ENCODE peak calls at places on chromosomes 2 and 18, in six cellular contexts. One of them, this sample, is unnamed.

GRCh38 chr2:150027164-150027563 is 439.6 kb upstream of the MMADHC start:
- DNase-seq in hippocampal formation: no peak
- DNase-seq in SK-N-DZ: no peak
- DNase-seq in neural crest cell: no peak
- DNase-seq in GM10248: no peak
- DNase-seq in activated naive CD4-positive, alpha-beta T cell treated with anti-CD3 and anti-CD28 coated beads, Interleukin-2, amount 50 U/mL, for 72 hours: no peak
- DNase-seq in this sample: no peak

GRCh38 chr2:69742170-69742952 is 427 bp downstream of the ANXA4 start:
- DNase-seq in hippocampal formation: no peak
- DNase-seq in SK-N-DZ: no peak
- DNase-seq in neural crest cell: no peak
- DNase-seq in GM10248: no peak
- DNase-seq in activated naive CD4-positive, alpha-beta T cell treated with anti-CD3 and anti-CD28 coated beads, Interleukin-2, amount 50 U/mL, for 72 hours: no peak
- DNase-seq in this sample: peak; percentile 54

GRCh38 chr2:164816900-164817299 is 24.7 kb downstream of the COBLL1 start:
- DNase-seq in hippocampal formation: no peak
- DNase-seq in SK-N-DZ: no peak
- DNase-seq in neural crest cell: no peak
- DNase-seq in GM10248: no peak
- DNase-seq in activated naive CD4-positive, alpha-beta T cell treated with anti-CD3 and anti-CD28 coated beads, Interleukin-2, amount 50 U/mL, for 72 hours: no peak
- DNase-seq in this sample: no peak

GRCh38 chr2:4995466-4995865 is 696.7 kb upstream of the SOX11 start:
- DNase-seq in hippocampal formation: no peak
- DNase-seq in SK-N-DZ: no peak
- DNase-seq in neural crest cell: no peak
- DNase-seq in GM10248: no peak
- DNase-seq in activated naive CD4-positive, alpha-beta T cell treated with anti-CD3 and anti-CD28 coated beads, Interleukin-2, amount 50 U/mL, for 72 hours: no peak
- DNase-seq in this sample: no peak

GRCh38 chr2:206971805-206972204 is 32.5 kb downstream of the CPO start:
- DNase-seq in hippocampal formation: no peak
- DNase-seq in SK-N-DZ: no peak
- DNase-seq in neural crest cell: no peak
- DNase-seq in GM10248: no peak
- DNase-seq in activated naive CD4-positive, alpha-beta T cell treated with anti-CD3 and anti-CD28 coated beads, Interleukin-2, amount 50 U/mL, for 72 hours: no peak
- DNase-seq in this sample: no peak

GRCh38 chr2:159612255-159612901 is 4.0 kb downstream of the BAZ2B start:
- DNase-seq in hippocampal formation: no peak
- DNase-seq in SK-N-DZ: peak; percentile 78
- DNase-seq in neural crest cell: no peak
- DNase-seq in GM10248: no peak
- DNase-seq in activated naive CD4-positive, alpha-beta T cell treated with anti-CD3 and anti-CD28 coated beads, Interleukin-2, amount 50 U/mL, for 72 hours: no peak
- DNase-seq in this sample: peak; percentile 23

GRCh38 chr2:173979721-173980351 is 14.7 kb upstream of the SP3 start:
- DNase-seq in hippocampal formation: no peak
- DNase-seq in SK-N-DZ: no peak
- DNase-seq in neural crest cell: no peak
- DNase-seq in GM10248: no peak
- DNase-seq in activated naive CD4-positive, alpha-beta T cell treated with anti-CD3 and anti-CD28 coated beads, Interleukin-2, amount 50 U/mL, for 72 hours: no peak
- DNase-seq in this sample: no peak

GRCh38 chr2:69811018-69811417 is 18.4 kb upstream of the GMCL1 start:
- DNase-seq in hippocampal formation: no peak
- DNase-seq in SK-N-DZ: no peak
- DNase-seq in neural crest cell: no peak
- DNase-seq in GM10248: no peak
- DNase-seq in activated naive CD4-positive, alpha-beta T cell treated with anti-CD3 and anti-CD28 coated beads, Interleukin-2, amount 50 U/mL, for 72 hours: no peak
- DNase-seq in this sample: no peak

GRCh38 chr2:60079562-60079961 is 473.9 kb downstream of the BCL11A start:
- DNase-seq in hippocampal formation: no peak
- DNase-seq in SK-N-DZ: no peak
- DNase-seq in neural crest cell: no peak
- DNase-seq in GM10248: no peak
- DNase-seq in activated naive CD4-positive, alpha-beta T cell treated with anti-CD3 and anti-CD28 coated beads, Interleukin-2, amount 50 U/mL, for 72 hours: no peak
- DNase-seq in this sample: no peak

GRCh38 chr2:84959494-84960156 is 11.3 kb upstream of the KCMF1 start:
- DNase-seq in hippocampal formation: no peak
- DNase-seq in SK-N-DZ: no peak
- DNase-seq in neural crest cell: no peak
- DNase-seq in GM10248: no peak
- DNase-seq in activated naive CD4-positive, alpha-beta T cell treated with anti-CD3 and anti-CD28 coated beads, Interleukin-2, amount 50 U/mL, for 72 hours: no peak
- DNase-seq in this sample: no peak

GRCh38 chr2:193695367-193695766 is 1500.6 kb upstream of the TMEFF2 start:
- DNase-seq in hippocampal formation: no peak
- DNase-seq in SK-N-DZ: peak; percentile 52
- DNase-seq in neural crest cell: no peak
- DNase-seq in GM10248: no peak
- DNase-seq in activated naive CD4-positive, alpha-beta T cell treated with anti-CD3 and anti-CD28 coated beads, Interleukin-2, amount 50 U/mL, for 72 hours: no peak
- DNase-seq in this sample: peak; percentile 58

GRCh38 chr2:158463496-158464095 is 6.8 kb downstream of the PKP4 start:
- DNase-seq in hippocampal formation: no peak
- DNase-seq in SK-N-DZ: peak; percentile 25
- DNase-seq in neural crest cell: no peak
- DNase-seq in GM10248: no peak
- DNase-seq in activated naive CD4-positive, alpha-beta T cell treated with anti-CD3 and anti-CD28 coated beads, Interleukin-2, amount 50 U/mL, for 72 hours: no peak
- DNase-seq in this sample: no peak

GRCh38 chr2:31704561-31705212 is 123.9 kb upstream of the SRD5A2 start:
- DNase-seq in hippocampal formation: no peak
- DNase-seq in SK-N-DZ: no peak
- DNase-seq in neural crest cell: no peak
- DNase-seq in GM10248: no peak
- DNase-seq in activated naive CD4-positive, alpha-beta T cell treated with anti-CD3 and anti-CD28 coated beads, Interleukin-2, amount 50 U/mL, for 72 hours: no peak
- DNase-seq in this sample: no peak

GRCh38 chr2:160368988-160369935 is 124.3 kb downstream of the RBMS1 start:
- DNase-seq in hippocampal formation: no peak
- DNase-seq in SK-N-DZ: no peak
- DNase-seq in neural crest cell: no peak
- DNase-seq in GM10248: no peak
- DNase-seq in activated naive CD4-positive, alpha-beta T cell treated with anti-CD3 and anti-CD28 coated beads, Interleukin-2, amount 50 U/mL, for 72 hours: no peak
- DNase-seq in this sample: peak; percentile 79

GRCh38 chr2:11921030-11921583 is 174.7 kb downstream of the LPIN1 start:
- DNase-seq in hippocampal formation: no peak
- DNase-seq in SK-N-DZ: no peak
- DNase-seq in neural crest cell: no peak
- DNase-seq in GM10248: no peak
- DNase-seq in activated naive CD4-positive, alpha-beta T cell treated with anti-CD3 and anti-CD28 coated beads, Interleukin-2, amount 50 U/mL, for 72 hours: no peak
- DNase-seq in this sample: no peak

GRCh38 chr2:233928594-233929351 is 11.6 kb downstream of the TRPM8 start:
- DNase-seq in hippocampal formation: no peak
- DNase-seq in SK-N-DZ: no peak
- DNase-seq in neural crest cell: peak; percentile 43
- DNase-seq in GM10248: no peak
- DNase-seq in activated naive CD4-positive, alpha-beta T cell treated with anti-CD3 and anti-CD28 coated beads, Interleukin-2, amount 50 U/mL, for 72 hours: no peak
- DNase-seq in this sample: peak; percentile 44

GRCh38 chr2:178279142-178279541 is 84.8 kb downstream of the OSBPL6 start:
- DNase-seq in hippocampal formation: no peak
- DNase-seq in SK-N-DZ: no peak
- DNase-seq in neural crest cell: no peak
- DNase-seq in GM10248: no peak
- DNase-seq in activated naive CD4-positive, alpha-beta T cell treated with anti-CD3 and anti-CD28 coated beads, Interleukin-2, amount 50 U/mL, for 72 hours: no peak
- DNase-seq in this sample: peak; percentile 88

GRCh38 chr2:207812058-207812857 is 42.6 kb upstream of the FZD5 start:
- DNase-seq in hippocampal formation: no peak
- DNase-seq in SK-N-DZ: no peak
- DNase-seq in neural crest cell: no peak
- DNase-seq in GM10248: no peak
- DNase-seq in activated naive CD4-positive, alpha-beta T cell treated with anti-CD3 and anti-CD28 coated beads, Interleukin-2, amount 50 U/mL, for 72 hours: no peak
- DNase-seq in this sample: peak; percentile 13

GRCh38 chr2:190722825-190723224 is 73.9 kb downstream of the NAB1 start:
- DNase-seq in hippocampal formation: no peak
- DNase-seq in SK-N-DZ: no peak
- DNase-seq in neural crest cell: no peak
- DNase-seq in GM10248: no peak
- DNase-seq in activated naive CD4-positive, alpha-beta T cell treated with anti-CD3 and anti-CD28 coated beads, Interleukin-2, amount 50 U/mL, for 72 hours: no peak
- DNase-seq in this sample: peak; percentile 31

GRCh38 chr2:137952586-137953129 is 11.6 kb upstream of the HNMT start:
- DNase-seq in hippocampal formation: no peak
- DNase-seq in SK-N-DZ: no peak
- DNase-seq in neural crest cell: no peak
- DNase-seq in GM10248: no peak
- DNase-seq in activated naive CD4-positive, alpha-beta T cell treated with anti-CD3 and anti-CD28 coated beads, Interleukin-2, amount 50 U/mL, for 72 hours: no peak
- DNase-seq in this sample: no peak

GRCh38 chr2:216057688-216058193 is 23.9 kb downstream of the PECR start:
- DNase-seq in hippocampal formation: peak; percentile 22
- DNase-seq in SK-N-DZ: no peak
- DNase-seq in neural crest cell: no peak
- DNase-seq in GM10248: peak; percentile 78
- DNase-seq in activated naive CD4-positive, alpha-beta T cell treated with anti-CD3 and anti-CD28 coated beads, Interleukin-2, amount 50 U/mL, for 72 hours: peak; percentile 60
- DNase-seq in this sample: peak; percentile 91

GRCh38 chr2:171244970-171245782 is 84.5 kb upstream of the TLK1 start:
- DNase-seq in hippocampal formation: no peak
- DNase-seq in SK-N-DZ: no peak
- DNase-seq in neural crest cell: no peak
- DNase-seq in GM10248: no peak
- DNase-seq in activated naive CD4-positive, alpha-beta T cell treated with anti-CD3 and anti-CD28 coated beads, Interleukin-2, amount 50 U/mL, for 72 hours: no peak
- DNase-seq in this sample: peak; percentile 4

GRCh38 chr2:238905224-238905623 is 57.3 kb downstream of the TWIST2 start:
- DNase-seq in hippocampal formation: no peak
- DNase-seq in SK-N-DZ: no peak
- DNase-seq in neural crest cell: no peak
- DNase-seq in GM10248: no peak
- DNase-seq in activated naive CD4-positive, alpha-beta T cell treated with anti-CD3 and anti-CD28 coated beads, Interleukin-2, amount 50 U/mL, for 72 hours: no peak
- DNase-seq in this sample: no peak

GRCh38 chr18:2909431-2910140 is 62.8 kb downstream of the EMILIN2 start:
- DNase-seq in hippocampal formation: no peak
- DNase-seq in SK-N-DZ: no peak
- DNase-seq in neural crest cell: no peak
- DNase-seq in GM10248: no peak
- DNase-seq in activated naive CD4-positive, alpha-beta T cell treated with anti-CD3 and anti-CD28 coated beads, Interleukin-2, amount 50 U/mL, for 72 hours: no peak
- DNase-seq in this sample: no peak

GRCh38 chr2:30222636-30223360 is 8.5 kb upstream of the LBH start:
- DNase-seq in hippocampal formation: no peak
- DNase-seq in SK-N-DZ: no peak
- DNase-seq in neural crest cell: no peak
- DNase-seq in GM10248: no peak
- DNase-seq in activated naive CD4-positive, alpha-beta T cell treated with anti-CD3 and anti-CD28 coated beads, Interleukin-2, amount 50 U/mL, for 72 hours: no peak
- DNase-seq in this sample: no peak

GRCh38 chr2:7068447-7068846 is 151.2 kb downstream of the RNF144A start:
- DNase-seq in hippocampal formation: no peak
- DNase-seq in SK-N-DZ: no peak
- DNase-seq in neural crest cell: no peak
- DNase-seq in GM10248: no peak
- DNase-seq in activated naive CD4-positive, alpha-beta T cell treated with anti-CD3 and anti-CD28 coated beads, Interleukin-2, amount 50 U/mL, for 72 hours: no peak
- DNase-seq in this sample: no peak

GRCh38 chr2:100243671-100244030 is 78.7 kb downstream of the LONRF2 start:
- DNase-seq in hippocampal formation: no peak
- DNase-seq in SK-N-DZ: no peak
- DNase-seq in neural crest cell: no peak
- DNase-seq in GM10248: no peak
- DNase-seq in activated naive CD4-positive, alpha-beta T cell treated with anti-CD3 and anti-CD28 coated beads, Interleukin-2, amount 50 U/mL, for 72 hours: no peak
- DNase-seq in this sample: no peak

GRCh38 chr2:237132799-237133198 is 47.1 kb downstream of the COPS8 start:
- DNase-seq in hippocampal formation: no peak
- DNase-seq in SK-N-DZ: no peak
- DNase-seq in neural crest cell: no peak
- DNase-seq in GM10248: no peak
- DNase-seq in activated naive CD4-positive, alpha-beta T cell treated with anti-CD3 and anti-CD28 coated beads, Interleukin-2, amount 50 U/mL, for 72 hours: no peak
- DNase-seq in this sample: no peak

GRCh38 chr2:96265349-96265839 is 403 bp downstream of the TMEM127 start:
- DNase-seq in hippocampal formation: no peak
- DNase-seq in SK-N-DZ: no peak
- DNase-seq in neural crest cell: peak; percentile 42
- DNase-seq in GM10248: peak; percentile 41
- DNase-seq in activated naive CD4-positive, alpha-beta T cell treated with anti-CD3 and anti-CD28 coated beads, Interleukin-2, amount 50 U/mL, for 72 hours: peak; percentile 65
- DNase-seq in this sample: no peak

GRCh38 chr2:183349046-183349445 is 224.8 kb downstream of the NUP35 start:
- DNase-seq in hippocampal formation: peak; percentile 68
- DNase-seq in SK-N-DZ: no peak
- DNase-seq in neural crest cell: no peak
- DNase-seq in GM10248: no peak
- DNase-seq in activated naive CD4-positive, alpha-beta T cell treated with anti-CD3 and anti-CD28 coated beads, Interleukin-2, amount 50 U/mL, for 72 hours: no peak
- DNase-seq in this sample: no peak

GRCh38 chr18:14086459-14087231 is 45.6 kb downstream of the ZNF519 start:
- DNase-seq in hippocampal formation: peak; percentile 32
- DNase-seq in SK-N-DZ: peak; percentile 35
- DNase-seq in neural crest cell: peak; percentile 26
- DNase-seq in GM10248: peak; percentile 45
- DNase-seq in activated naive CD4-positive, alpha-beta T cell treated with anti-CD3 and anti-CD28 coated beads, Interleukin-2, amount 50 U/mL, for 72 hours: no peak
- DNase-seq in this sample: peak; percentile 66

GRCh38 chr2:8719528-8719927 is 37.7 kb downstream of the ID2 start:
- DNase-seq in hippocampal formation: no peak
- DNase-seq in SK-N-DZ: no peak
- DNase-seq in neural crest cell: no peak
- DNase-seq in GM10248: no peak
- DNase-seq in activated naive CD4-positive, alpha-beta T cell treated with anti-CD3 and anti-CD28 coated beads, Interleukin-2, amount 50 U/mL, for 72 hours: no peak
- DNase-seq in this sample: no peak

This sample was measured in astrocyte of the hippocampus.